ENCODE peak calls at places on chromosomes 12 and 14, in four cellular contexts. U is H1, I is HCT116, Y is SK-N-SH. X is an unnamed sample.

GRCh38 chr12:90260136-90260535 is 551.5 kb upstream of the ATP2B1 start:
- DNase-seq in Y (no peak), I (no peak), U (no peak), X (no peak)

GRCh38 chr12:94208433-94208921 is 60.1 kb downstream of the PLXNC1 start:
- DNase-seq in Y (no peak), U (no peak), I (no peak), X (no peak)

GRCh38 chr12:45284096-45284901 is 68.4 kb downstream of the ANO6 start:
- DNase-seq in Y (no peak), U (no peak), I (no peak), X (peak)

GRCh38 chr12:74482115-74482514 is 55.5 kb upstream of the ATXN7L3B start:
- DNase-seq in U (no peak), Y (no peak), I (no peak), X (no peak)

GRCh38 chr12:56908136-56908535 is 26.1 kb downstream of the SDR9C7 start:
- DNase-seq in I (no peak), Y (no peak), U (no peak), X (no peak)

GRCh38 chr14:90597961-90598360 is 201.1 kb downstream of the CALM1 start:
- DNase-seq in Y (no peak), I (no peak), U (no peak), X (no peak)

GRCh38 chr12:104604995-104605675 is 148.4 kb downstream of the CHST11 start:
- DNase-seq in U (peak), I (peak), Y (no peak), X (no peak)

GRCh38 chr12:83434600-83434999 is 747.9 kb downstream of the TMTC2 start:
- DNase-seq in U (no peak), I (no peak), Y (no peak), X (no peak)

GRCh38 chr12:3273409-3273853 is 196.3 kb downstream of the TSPAN9 start:
- DNase-seq in Y (no peak), I (peak), U (no peak), X (no peak)

GRCh38 chr12:48818831-48819590 is 715 bp downstream of the CACNB3 start:
- DNase-seq in Y (no peak), I (no peak), U (peak), X (peak)

GRCh38 chr12:42756841-42757661 is 167.5 kb upstream of the PRICKLE1 start:
- DNase-seq in I (peak), U (peak), Y (no peak), X (peak)

GRCh38 chr12:40172879-40173278 is 51.9 kb upstream of the LRRK2 start:
- DNase-seq in I (no peak), Y (no peak), U (no peak), X (no peak)

GRCh38 chr14:68548194-68549056 is 244.4 kb downstream of the ZFP36L1 start:
- DNase-seq in I (peak), Y (peak), U (peak), X (no peak)

GRCh38 chr12:69066420-69067373 is 133.7 kb upstream of the CPM start:
- DNase-seq in I (no peak), Y (no peak), U (no peak), X (no peak)

GRCh38 chr12:72774023-72774422 is 501.9 kb downstream of the TRHDE start:
- DNase-seq in I (no peak), Y (peak), U (no peak), X (no peak)

GRCh38 chr12:30197392-30198047 is 413.8 kb upstream of the TMTC1 start:
- DNase-seq in Y (no peak), U (no peak), I (no peak), X (no peak)

GRCh38 chr12:3207858-3208257 is 130.7 kb downstream of the TSPAN9 start:
- DNase-seq in I (peak), Y (no peak), U (peak), X (peak)

GRCh38 chr14:37637341-37637740 is 41.9 kb downstream of the TTC6 start:
- DNase-seq in I (no peak), U (no peak), Y (no peak), X (no peak)

GRCh38 chr12:66708704-66709443 is 30.0 kb upstream of the GRIP1 start:
- DNase-seq in Y (no peak), U (no peak), I (no peak), X (peak)

GRCh38 chr14:65070710-65071033 is 31.6 kb downstream of the MAX start:
- DNase-seq in U (no peak), Y (peak), I (no peak), X (no peak)

GRCh38 chr14:93231129-93231979 is 24.3 kb downstream of the UBR7 start:
- DNase-seq in Y (peak), I (no peak), U (no peak), X (peak)

GRCh38 chr12:128607606-128608005 is 216.2 kb downstream of the SLC15A4 start:
- DNase-seq in I (no peak), Y (no peak), U (no peak), X (no peak)

DNA sequence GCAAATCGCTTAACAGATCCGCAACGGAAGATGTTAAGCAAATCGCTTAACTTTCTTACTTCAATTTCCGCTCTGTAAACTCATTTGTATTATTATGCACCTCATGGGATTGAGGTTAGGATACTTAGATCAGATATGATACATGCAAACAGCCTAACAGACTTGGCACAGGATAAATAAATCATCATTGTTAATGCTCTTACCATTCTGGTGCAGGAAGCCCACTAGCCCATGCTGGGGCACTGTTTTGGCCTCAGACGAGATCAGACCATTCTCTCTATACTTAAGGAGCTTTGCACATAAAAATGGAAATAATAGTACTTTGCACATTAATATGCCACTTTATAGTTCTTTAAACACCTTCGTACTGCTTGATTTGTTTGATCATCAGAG is 445 bp downstream of the NCAPD2 start:
- DNase-seq in I (no peak), U (no peak), Y (peak), X (no peak)
- TF ChIP-seq JUND in I (no peak), U (no peak), Y (no peak), X (no peak)

DNA sequence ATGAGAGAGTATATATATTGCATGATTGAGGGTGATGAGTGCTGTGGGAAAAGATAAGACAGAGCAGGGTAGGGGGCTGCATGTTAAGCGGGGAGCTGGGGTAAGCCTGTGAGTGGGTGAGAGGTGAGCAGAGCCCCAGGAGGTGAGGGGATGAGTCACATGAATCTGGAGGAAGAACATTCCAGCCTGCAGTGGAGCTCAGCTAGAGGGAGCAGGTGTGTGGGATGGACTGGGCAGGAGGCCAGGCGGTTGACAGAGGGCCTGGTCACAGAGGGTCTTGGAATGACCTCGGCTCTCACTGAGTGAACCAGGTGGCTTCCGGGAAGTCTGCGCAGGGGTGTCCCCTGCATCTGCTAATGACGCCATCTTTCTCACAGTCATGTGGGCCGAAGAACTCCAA is 44.4 kb downstream of the GIT2 start:
- DNase-seq in I (peak), U (no peak), Y (no peak), X (no peak)
- TF ChIP-seq JUND in I (peak), U (peak), Y (peak), X (no peak)

GRCh38 chr12:46660719-46661118 is 165.1 kb downstream of the SLC38A4 start:
- DNase-seq in I (no peak), Y (no peak), U (no peak), X (no peak)

GRCh38 chr12:46663297-46663696 is 162.5 kb downstream of the SLC38A4 start:
- DNase-seq in Y (no peak), I (no peak), U (no peak), X (no peak)

GRCh38 chr12:46667547-46667946 is 158.2 kb downstream of the SLC38A4 start:
- DNase-seq in U (no peak), I (no peak), Y (no peak), X (no peak)

GRCh38 chr12:46661161-46661845 is 164.5 kb downstream of the SLC38A4 start:
- DNase-seq in I (peak), U (no peak), Y (peak), X (peak)

GRCh38 chr12:46664771-46665287 is 161.0 kb downstream of the SLC38A4 start:
- DNase-seq in I (peak), U (no peak), Y (no peak), X (peak)
- TF ChIP-seq JUND in I (peak), U (no peak), Y (peak), X (no peak)

GRCh38 chr12:27551172-27551840 is 27.3 kb downstream of the PPFIBP1 start:
- DNase-seq in I (no peak), Y (no peak), U (no peak), X (no peak)

GRCh38 chr12:27552235-27552634 is 28.2 kb downstream of the PPFIBP1 start:
- DNase-seq in I (no peak), U (no peak), Y (no peak), X (no peak)

GRCh38 chr12:27554421-27555186 is 30.6 kb downstream of the PPFIBP1 start:
- DNase-seq in Y (no peak), U (no peak), I (no peak), X (no peak)

GRCh38 chr12:27554003-27554402 is 30.0 kb downstream of the PPFIBP1 start:
- DNase-seq in Y (no peak), I (no peak), U (no peak), X (no peak)

DNA sequence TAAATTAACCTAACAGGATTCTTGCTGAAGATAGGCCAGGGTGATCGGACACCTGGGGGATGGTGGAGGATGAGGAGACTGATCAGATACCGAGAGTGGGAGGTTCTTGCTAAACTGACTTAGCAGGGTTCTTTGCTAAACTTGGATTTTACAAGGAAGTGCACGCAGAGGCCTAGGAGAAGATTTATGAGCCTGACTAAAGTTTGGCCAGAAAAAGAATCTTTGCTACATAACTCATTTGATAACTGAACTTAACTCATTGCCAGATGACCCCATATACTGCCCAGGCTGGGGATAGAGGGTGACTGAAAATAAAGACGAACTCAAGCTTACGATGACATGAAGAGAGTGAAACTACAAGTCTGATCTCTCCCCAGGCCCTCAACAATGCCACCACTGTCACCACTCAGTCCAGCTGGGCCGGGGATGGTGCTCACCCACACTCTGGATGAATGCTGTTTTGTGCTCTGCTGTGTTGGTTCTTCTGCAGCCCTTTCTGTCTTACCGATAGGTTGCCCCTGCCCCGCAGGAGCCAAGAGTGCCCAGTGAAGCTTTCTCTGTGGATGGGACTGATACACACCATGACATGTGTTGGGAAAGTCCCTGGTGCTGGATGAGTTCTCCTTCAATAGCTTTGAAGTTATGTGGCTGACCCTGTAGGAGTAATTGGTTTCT is 29.0 kb downstream of the PPFIBP1 start:
- DNase-seq in Y (no peak), I (no peak), U (no peak), X (no peak)
- TF ChIP-seq JUND in Y (no peak), I (no peak), U (no peak), X (no peak)

GRCh38 chr12:110501722-110502448 is at the start of the genes RAD9B and VPS29:
- DNase-seq in U (peak), I (peak), Y (peak), X (peak)

GRCh38 chr12:110501378-110501721 is 561 bp downstream of the VPS29 start:
- DNase-seq in U (no peak), Y (peak), I (no peak), X (peak)

GRCh38 chr12:110502449-110502738 is 263 bp downstream of the RAD9B start:
- DNase-seq in Y (no peak), U (no peak), I (no peak), X (no peak)

GRCh38 chr12:110503432-110503831 is 1.3 kb downstream of the RAD9B start:
- DNase-seq in I (no peak), U (no peak), Y (no peak), X (no peak)

GRCh38 chr12:110498984-110499706 is 2.8 kb downstream of the VPS29 start:
- DNase-seq in U (no peak), I (no peak), Y (no peak), X (peak)
- TF ChIP-seq JUND in U (no peak), I (no peak), Y (no peak), X (no peak)